ENCODE peak calls at places on chromosomes 13 and 19, in five cellular contexts. J, K, P, F and N are unnamed samples.
A peak's percentile ranks its signal among the peaks of the same experiment; 100 is the strongest.

GRCh38 chr13:98466634-98467236 is 110.2 kb downstream of the STK24 start:
- DNase-seq in J (peak; percentile 49), P (peak; percentile 85), K (peak; percentile 42), F (no peak), N (no peak)

GRCh38 chr13:51783432-51784094 is 20.4 kb downstream of the DHRS12 start:
- DNase-seq in K (no peak), J (no peak), P (no peak), F (no peak), N (no peak)

GRCh38 chr19:45451850-45452387 is 15.9 kb upstream of the FOSB start:
- DNase-seq in F (no peak), J (no peak), P (no peak), K (no peak), N (no peak)

GRCh38 chr19:52007436-52007804 is 591 bp downstream of the ZNF615 start:
- DNase-seq in K (peak; percentile 12), J (no peak), P (no peak), F (no peak), N (no peak)

GRCh38 chr19:29965529-29965928 is 23.5 kb downstream of the URI1 start:
- DNase-seq in F (no peak), K (peak; percentile 30), P (peak; percentile 91), J (no peak), N (no peak)

GRCh38 chr13:106533101-106533939 is 2.1 kb downstream of the EFNB2 start:
- DNase-seq in P (peak; percentile 86), F (peak; percentile 88), J (peak; percentile 10), K (peak; percentile 65), N (peak; percentile 76)

GRCh38 chr19:12937243-12938053 is 961 bp upstream of the CALR start:
- DNase-seq in J (no peak), P (peak; percentile 78), F (no peak), K (no peak), N (no peak)

GRCh38 chr13:35484384-35484783 is 7.9 kb upstream of the MAB21L1 start:
- DNase-seq in K (no peak), F (no peak), P (peak; percentile 34), J (no peak), N (no peak)

GRCh38 chr19:50878851-50879250 is 5.6 kb downstream of the KLK2 start:
- DNase-seq in P (no peak), J (no peak), K (no peak), F (no peak), N (no peak)

GRCh38 chr13:107650081-107650701 is 565.1 kb downstream of the LIG4 start:
- DNase-seq in F (peak; percentile 63), J (peak; percentile 34), P (peak; percentile 21), K (peak; percentile 3), N (peak; percentile 12)

GRCh38 chr19:13104848-13105646 is 2.4 kb upstream of the LYL1 start:
- DNase-seq in J (no peak), F (no peak), K (no peak), P (no peak), N (no peak)

GRCh38 chr19:34676697-34677385 is at the start of gene SCGB2B2:
- DNase-seq in K (peak; percentile 61), J (no peak), P (no peak), F (peak; percentile 88), N (peak; percentile 70)

GRCh38 chr19:55487884-55488687 is at the start of gene SSC5D:
- DNase-seq in J (no peak), K (no peak), P (peak; percentile 46), F (peak; percentile 73), N (no peak)

GRCh38 chr13:79451500-79451962 is 29.4 kb upstream of the NDFIP2 start:
- DNase-seq in K (peak; percentile 53), J (peak; percentile 84), F (no peak), P (peak; percentile 97), N (no peak)

GRCh38 chr13:113820813-113821651 is 42.8 kb downstream of the GAS6 start:
- DNase-seq in F (peak; percentile 86), K (peak; percentile 87), J (no peak), P (peak; percentile 99), N (no peak)

GRCh38 chr19:38194061-38194701 is 29.8 kb downstream of the DPF1 start:
- DNase-seq in J (no peak), F (no peak), K (peak; percentile 73), P (no peak), N (no peak)

GRCh38 chr19:7904074-7905020 is 670 bp downstream of the MAP2K7 start:
- DNase-seq in J (no peak), K (peak; percentile 45), P (peak; percentile 49), F (peak; percentile 83), N (peak; percentile 55)

GRCh38 chr19:35789978-35790944 is 14.9 kb downstream of the ARHGAP33 start:
- DNase-seq in P (no peak), J (no peak), K (no peak), F (no peak), N (no peak)

GRCh38 chr13:111422352-111422751 is 101.9 kb downstream of the TEX29 start:
- DNase-seq in K (no peak), J (no peak), F (no peak), P (no peak), N (no peak)

GRCh38 chr19:54017266-54017665 is 25.8 kb downstream of the CACNG6 start:
- DNase-seq in P (peak; percentile 59), F (no peak), J (no peak), K (no peak), N (no peak)

GRCh38 chr13:28077231-28077630 is 23.1 kb downstream of the FLT3 start:
- DNase-seq in P (no peak), K (no peak), J (no peak), F (no peak), N (no peak)

GRCh38 chr13:110641055-110642015 is 26.0 kb downstream of the NAXD start:
- DNase-seq in K (no peak), P (no peak), F (peak; percentile 61), J (no peak), N (no peak)

GRCh38 chr19:55157064-55157908 is at the start of gene TNNI3:
- DNase-seq in F (peak; percentile 72), P (no peak), J (no peak), K (no peak), N (no peak)

GRCh38 chr19:6156033-6156432 is 20.6 kb downstream of the ACSBG2 start:
- DNase-seq in F (no peak), K (no peak), P (no peak), J (no peak), N (no peak)

GRCh38 chr19:38263696-38264485 is 482 bp upstream of the SPINT2 start:
- DNase-seq in J (peak; percentile 74), F (no peak), K (peak; percentile 95), P (peak; percentile 71), N (peak; percentile 96)